ENCODE peak calls at places on chromosomes 5 and 9, in eight cellular contexts. T, B, U, A, G, R, C and Y are unnamed samples.

GRCh38 chr5:176535655-176536131 is 1.5 kb downstream of the RNF44 start:
- ATAC-seq in R (no peak), U (no peak), A (no peak), G (no peak), C (no peak), B (no peak), T (no peak), Y (no peak)

GRCh38 chr5:38997579-38997978 is 76.6 kb downstream of the RICTOR start:
- ATAC-seq in A (no peak), G (no peak), U (no peak), R (no peak), T (no peak), B (no peak), C (no peak), Y (no peak)

GRCh38 chr5:102295534-102296228 is 403 bp downstream of the SLCO4C1 start:
- ATAC-seq in T (no peak), R (peak; percentile 3), C (peak; percentile 21), U (peak; percentile 2), G (peak; percentile 8), A (peak; percentile 24), B (peak; percentile 19), Y (no peak)

GRCh38 chr9:110103257-110103656 is 104.7 kb downstream of the C9orf152 start:
- ATAC-seq in G (no peak), R (no peak), B (no peak), C (no peak), A (no peak), U (no peak), T (no peak), Y (no peak)

GRCh38 chr9:84950879-84951811 is 281.6 kb downstream of the NTRK2 start:
- ATAC-seq in B (no peak), A (no peak), U (no peak), G (no peak), R (no peak), T (no peak), C (no peak), Y (no peak)

GRCh38 chr5:80793354-80793753 is 138.6 kb upstream of the DHFR start:
- ATAC-seq in U (no peak), T (no peak), C (no peak), A (no peak), G (no peak), R (no peak), B (no peak), Y (no peak)

GRCh38 chr5:17020586-17021362 is 84.7 kb upstream of the MYO10 start:
- ATAC-seq in U (no peak), R (no peak), G (no peak), B (peak; percentile 32), C (no peak), T (no peak), A (no peak), Y (no peak)

GRCh38 chr5:109364977-109365376 is 44.8 kb downstream of the PJA2 start:
- ATAC-seq in R (no peak), U (no peak), A (no peak), B (no peak), C (no peak), T (no peak), G (no peak), Y (peak; percentile 29)

GRCh38 chr5:138706655-138707480 is 46.4 kb upstream of the CTNNA1 start:
- ATAC-seq in C (peak; percentile 84), U (no peak), G (no peak), T (peak; percentile 48), B (peak; percentile 71), R (no peak), A (peak; percentile 93), Y (no peak)

GRCh38 chr5:140481758-140482157 is 65.7 kb upstream of the EIF4EBP3 start:
- ATAC-seq in C (no peak), U (no peak), A (no peak), G (no peak), B (no peak), R (no peak), T (no peak), Y (no peak)

GRCh38 chr9:127537792-127538191 is 74.3 kb upstream of the STXBP1 start:
- ATAC-seq in A (no peak), C (no peak), R (no peak), G (no peak), T (no peak), U (no peak), B (no peak), Y (no peak)

GRCh38 chr5:80223561-80223960 is 32.3 kb downstream of the SERINC5 start:
- ATAC-seq in G (no peak), B (no peak), U (no peak), R (no peak), C (no peak), T (no peak), A (no peak), Y (no peak)

GRCh38 chr5:178790371-178790770 is 59.9 kb upstream of the ZNF354A start:
- ATAC-seq in C (no peak), U (no peak), B (no peak), G (no peak), R (no peak), A (no peak), T (no peak), Y (no peak)

GRCh38 chr9:121326130-121326838 is 43.8 kb downstream of the STOM start:
- ATAC-seq in B (peak; percentile 94), C (peak; percentile 91), T (peak; percentile 91), A (peak; percentile 90), G (no peak), U (no peak), R (no peak), Y (no peak)

GRCh38 chr9:19875291-19875910 is 86.6 kb upstream of the SLC24A2 start:
- ATAC-seq in B (no peak), G (no peak), U (no peak), T (no peak), A (no peak), C (no peak), R (no peak), Y (no peak)